ENCODE peak calls at places on chromosome 14, in eight cellular contexts. R is HTR-8/SVneo; N is activated T-cell treated with anti-CD3 and anti-CD28 coated beads for 48 hours; F is GM23248; H is Kasumi-1; U is D721Med; D is pancreas; I is activated T-helper 1 cell treated with anti-CD3 and anti-CD28 coated beads, Interleukin-12 subunit alpha, Interleukin-12 subunit beta, Interleukin-2, Interleukin-4 antibody, amounts not matched to agents 30 ng/mL and 10 ng/mL and 1 ng/mL, durations not matched to agents 14 hours and 24 hours and 36 hours. E is an unnamed sample.

GRCh38 chr14:75981426-75981825 is 369 bp downstream of the TGFB3 start:
- DNase-seq in R (peak), N (peak), F (no peak), H (peak), U (no peak), D (peak), I (peak), E (no peak)

GRCh38 chr14:76546426-76547221 is 170.7 kb downstream of the ESRRB start:
- DNase-seq in R (peak), N (no peak), F (peak), H (peak), U (peak), D (no peak), I (no peak), E (peak)

GRCh38 chr14:93219103-93219726 is 12.2 kb downstream of the UBR7 start:
- DNase-seq in R (no peak), N (no peak), F (peak), H (peak), U (peak), D (no peak), I (peak), E (peak)

GRCh38 chr14:20327005-20327869 is 5.8 kb downstream of the CCNB1IP1 start:
- DNase-seq in R (peak), N (no peak), F (peak), H (peak), U (peak), D (no peak), I (peak), E (peak)

GRCh38 chr14:56023681-56024080 is 94.5 kb upstream of the PELI2 start:
- DNase-seq in R (no peak), N (no peak), F (no peak), H (no peak), U (no peak), D (no peak), I (no peak), E (no peak)

GRCh38 chr14:52015411-52016030 is 26.2 kb downstream of the RTRAF start:
- DNase-seq in R (peak), N (no peak), F (peak), H (peak), U (no peak), D (no peak), I (no peak), E (no peak)

GRCh38 chr14:93084866-93085857 is 30.6 kb downstream of the ITPK1 start:
- DNase-seq in R (no peak), N (no peak), F (no peak), H (peak), U (no peak), D (no peak), I (no peak), E (no peak)

GRCh38 chr14:47392351-47392750 is 283.1 kb downstream of the MDGA2 start:
- DNase-seq in R (no peak), N (no peak), F (no peak), H (no peak), U (no peak), D (no peak), I (no peak), E (no peak)

GRCh38 chr14:29016050-29016900 is 249.7 kb downstream of the FOXG1 start:
- DNase-seq in R (peak), N (peak), F (peak), H (peak), U (no peak), D (peak), I (no peak), E (peak)

E was measured in fibroblast of the aortic adventitia.